ENCODE peak calls at places on chromosome 1, in ten cellular contexts. W is bronchial epithelial cell, O is A673, C is fibroblast of lung, T is brain microvascular endothelial cell, Y is body of pancreas, X is adrenal gland, M is cardiac muscle cell, I is AG04449, P is epithelial cell of esophagus. S is an unnamed sample.

GRCh38 chr1:62450301-62450700 is 13.5 kb downstream of the USP1 start:
- DNase-seq in W (no peak), O (no peak), C (no peak), T (no peak), Y (no peak), X (no peak), M (no peak), I (no peak), P (no peak), S (no peak)

GRCh38 chr1:36966242-36966641 is 68.1 kb downstream of the GRIK3 start:
- DNase-seq in W (no peak), O (no peak), C (no peak), T (peak), Y (no peak), X (no peak), M (peak), I (no peak), P (peak), S (no peak)

GRCh38 chr1:99599678-99600175 is 46.2 kb upstream of the PALMD start:
- DNase-seq in W (peak), O (no peak), C (peak), T (peak), Y (no peak), X (peak), M (no peak), I (peak), P (peak), S (peak)

GRCh38 chr1:43912607-43913006 is 21.0 kb upstream of the ARTN start:
- DNase-seq in W (peak), O (no peak), C (peak), T (no peak), Y (no peak), X (no peak), M (peak), I (peak), P (peak), S (no peak)

GRCh38 chr1:28126778-28127430 is 38.5 kb upstream of the EYA3 start:
- DNase-seq in W (no peak), O (no peak), C (no peak), T (no peak), Y (no peak), X (no peak), M (no peak), I (no peak), P (no peak), S (no peak)

GRCh38 chr1:47646676-47647075 is 208.8 kb downstream of the FOXD2 start:
- DNase-seq in W (peak), O (no peak), C (no peak), T (no peak), Y (no peak), X (no peak), M (no peak), I (no peak), P (peak), S (no peak)

GRCh38 chr1:216111842-216112241 is 311.4 kb downstream of the USH2A start:
- DNase-seq in W (no peak), O (no peak), C (no peak), T (no peak), Y (no peak), X (no peak), M (no peak), I (no peak), P (no peak), S (no peak)

GRCh38 chr1:112402682-112403643 is 6.9 kb downstream of the CTTNBP2NL start:
- DNase-seq in W (no peak), O (no peak), C (peak), T (no peak), Y (no peak), X (no peak), M (no peak), I (peak), P (no peak), S (no peak)

GRCh38 chr1:15916417-15916816 is 59.5 kb downstream of the ZBTB17 start:
- DNase-seq in W (peak), O (no peak), C (peak), T (peak), Y (no peak), X (no peak), M (no peak), I (no peak), P (peak), S (no peak)

GRCh38 chr1:92299477-92300125 is 742 bp downstream of the RPAP2 start:
- DNase-seq in W (peak), O (peak), C (no peak), T (no peak), Y (no peak), X (no peak), M (no peak), I (no peak), P (peak), S (no peak)

GRCh38 chr1:154859786-154860153 is 10.3 kb downstream of the KCNN3 start:
- DNase-seq in W (no peak), O (no peak), C (no peak), T (no peak), Y (no peak), X (no peak), M (no peak), I (no peak), P (peak), S (no peak)

GRCh38 chr1:154857441-154858215 is 12.5 kb downstream of the KCNN3 start:
- DNase-seq in W (no peak), O (no peak), C (no peak), T (no peak), Y (no peak), X (no peak), M (no peak), I (no peak), P (no peak), S (peak)

GRCh38 chr1:154859151-154859785 is 10.8 kb downstream of the KCNN3 start:
- DNase-seq in W (no peak), O (no peak), C (no peak), T (no peak), Y (no peak), X (no peak), M (no peak), I (no peak), P (no peak), S (no peak)

GRCh38 chr1:154861607-154862094 is 8.4 kb downstream of the KCNN3 start:
- DNase-seq in W (no peak), O (no peak), C (peak), T (peak), Y (no peak), X (no peak), M (no peak), I (no peak), P (no peak), S (no peak)

GRCh38 chr1:154860154-154860870 is 9.8 kb downstream of the KCNN3 start:
- DNase-seq in W (no peak), O (no peak), C (no peak), T (no peak), Y (no peak), X (no peak), M (peak), I (no peak), P (no peak), S (no peak)
- H3K4me3 ChIP-seq in W (no peak), O (no peak), C (no peak), T (no peak), Y (no peak), X (no peak), M (no peak), I (no peak), P (no peak), S (no peak)

GRCh38 chr1:183739082-183739481 is 65.8 kb upstream of the RGL1 start:
- DNase-seq in W (no peak), O (no peak), C (no peak), T (no peak), Y (no peak), X (no peak), M (no peak), I (no peak), P (peak), S (no peak)
- TF ChIP-seq CTCF in W (no peak), O (no peak), C (no peak), T (no peak), Y (no peak), X (no peak), M (no peak), I (no peak), P (no peak), S (no peak)

GRCh38 chr1:5996641-5997270 is 4.5 kb upstream of the NPHP4 start:
- DNase-seq in W (no peak), O (no peak), C (no peak), T (no peak), Y (no peak), X (no peak), M (no peak), I (no peak), P (no peak), S (peak)

GRCh38 chr1:5992814-5993552 is 758 bp upstream of the NPHP4 start:
- DNase-seq in W (no peak), O (peak), C (no peak), T (no peak), Y (no peak), X (no peak), M (no peak), I (no peak), P (peak), S (peak)

GRCh38 chr1:5993553-5994510 is 1.6 kb upstream of the NPHP4 start:
- DNase-seq in W (peak), O (no peak), C (no peak), T (no peak), Y (no peak), X (no peak), M (no peak), I (no peak), P (no peak), S (peak)

GRCh38 chr1:5995871-5996630 is 3.8 kb upstream of the NPHP4 start:
- DNase-seq in W (no peak), O (no peak), C (no peak), T (no peak), Y (no peak), X (no peak), M (no peak), I (no peak), P (no peak), S (peak)

GRCh38 chr1:5994713-5995621 is 2.7 kb upstream of the NPHP4 start:
- DNase-seq in W (no peak), O (no peak), C (no peak), T (no peak), Y (no peak), X (no peak), M (no peak), I (no peak), P (no peak), S (peak)
- H3K4me3 ChIP-seq in W (no peak), O (no peak), C (no peak), T (no peak), Y (no peak), X (no peak), M (no peak), I (no peak), P (no peak), S (no peak)

DNA sequence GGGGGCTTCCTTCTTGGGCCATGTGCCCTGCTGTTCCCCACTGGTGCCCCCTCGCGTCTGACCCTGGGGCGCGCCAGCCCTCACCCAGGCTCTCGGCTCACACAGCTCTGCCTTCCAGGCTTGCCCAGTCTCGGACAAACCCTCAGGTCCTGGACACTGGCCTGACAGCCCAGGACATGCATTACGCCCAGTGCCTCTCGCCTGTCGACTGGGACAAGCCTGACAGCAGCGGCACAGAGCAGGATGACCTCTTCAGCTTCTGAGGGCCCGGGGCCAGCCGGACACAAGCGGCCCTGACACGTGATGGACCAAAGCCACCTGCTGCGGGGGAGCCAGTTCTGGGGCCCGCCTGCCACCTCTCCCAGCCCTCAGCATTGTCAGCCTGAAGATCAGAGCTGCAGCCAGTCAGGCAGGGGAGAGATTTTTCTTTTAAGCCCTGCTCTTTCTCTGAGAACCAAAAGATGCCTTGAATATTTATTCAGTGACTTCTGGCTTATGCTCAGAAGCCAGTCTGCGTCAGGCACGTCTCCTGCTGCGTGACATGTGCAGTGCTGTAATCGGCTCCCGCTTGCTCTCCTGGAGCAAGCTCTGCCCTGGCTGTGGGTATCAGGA is 23.4 kb downstream of the LDLRAP1 start:
- DNase-seq in W (peak), O (no peak), C (peak), T (peak), Y (no peak), X (peak), M (peak), I (peak), P (peak), S (no peak)
- TF ChIP-seq CTCF in W (peak), O (no peak), C (peak), T (peak), Y (no peak), X (no peak), M (no peak), I (peak), P (no peak), S (no peak)

DNA sequence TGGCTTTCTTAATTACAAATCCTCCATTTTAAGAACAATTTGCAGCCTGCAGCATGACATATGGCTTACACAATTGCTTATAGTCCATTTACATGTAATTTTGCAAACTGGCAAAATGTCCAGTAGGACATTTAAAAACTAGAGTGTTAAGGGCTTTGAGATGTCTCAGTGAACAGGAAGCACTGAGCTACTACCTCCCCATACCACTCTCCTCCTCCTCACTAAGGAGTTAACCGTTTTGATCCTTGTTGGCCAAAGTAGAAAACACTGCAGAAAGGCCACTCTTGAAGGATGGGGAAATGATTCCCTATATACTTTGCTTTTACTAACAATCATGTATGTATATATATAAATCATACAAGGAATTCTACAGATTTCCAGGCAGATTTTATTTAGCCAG is 386 bp downstream of the CTSK start:
- DNase-seq in W (no peak), O (no peak), C (no peak), T (no peak), Y (no peak), X (no peak), M (no peak), I (no peak), P (no peak), S (no peak)
- H3K4me3 ChIP-seq in W (no peak), O (no peak), C (peak), T (peak), Y (no peak), X (no peak), M (no peak), I (peak), P (no peak), S (no peak)

DNA sequence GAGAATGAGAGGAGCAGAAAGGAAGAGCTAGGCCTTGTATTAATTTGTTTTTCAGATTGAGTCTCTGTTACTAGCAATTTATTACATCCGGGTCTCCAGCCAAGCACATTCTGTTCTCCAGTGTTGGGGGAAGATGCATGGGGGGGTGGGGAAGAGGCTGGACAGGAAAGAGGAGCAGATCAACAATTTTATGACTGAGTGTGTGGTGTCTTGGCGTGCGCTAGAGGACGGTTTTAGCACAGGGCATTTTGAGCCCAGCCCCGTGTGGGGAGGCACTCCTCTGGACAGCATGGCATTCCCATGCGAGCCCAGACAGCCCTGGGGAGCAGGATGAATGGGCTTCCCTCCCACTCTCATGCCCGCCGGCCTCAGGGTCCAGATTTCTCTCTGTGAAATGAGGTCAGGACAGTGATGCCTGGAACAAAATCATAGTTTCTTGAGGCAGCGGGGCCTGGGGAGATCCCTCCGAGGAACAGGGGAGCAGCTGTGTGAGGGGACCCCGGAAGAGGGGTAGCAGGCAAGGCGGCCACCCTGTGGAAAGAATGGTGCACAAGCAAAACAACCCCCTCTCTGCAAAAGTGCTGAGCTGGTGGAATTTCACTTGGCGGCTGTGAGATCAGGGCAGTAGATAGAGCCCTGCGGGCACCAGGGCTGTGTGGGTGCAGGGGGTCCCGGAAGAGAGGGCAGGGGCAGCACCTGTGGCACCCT is 16.3 kb downstream of the SOX13 start:
- DNase-seq in W (peak), O (no peak), C (no peak), T (no peak), Y (peak), X (peak), M (no peak), I (no peak), P (peak), S (peak)
- TF ChIP-seq CTCF in W (no peak), O (no peak), C (no peak), T (peak), Y (no peak), X (no peak), M (no peak), I (no peak), P (no peak), S (no peak)

GRCh38 chr1:180218806-180219765 is 11.0 kb upstream of the LHX4 start:
- DNase-seq in W (no peak), O (no peak), C (no peak), T (no peak), Y (no peak), X (no peak), M (no peak), I (no peak), P (no peak), S (no peak)

GRCh38 chr1:180215856-180216625 is 14.0 kb upstream of the LHX4 start:
- DNase-seq in W (no peak), O (no peak), C (peak), T (no peak), Y (no peak), X (no peak), M (no peak), I (no peak), P (no peak), S (no peak)

GRCh38 chr1:180217021-180217420 is 13.0 kb upstream of the LHX4 start:
- DNase-seq in W (no peak), O (no peak), C (no peak), T (no peak), Y (no peak), X (no peak), M (no peak), I (no peak), P (no peak), S (no peak)

GRCh38 chr1:180221461-180221860 is 8.6 kb upstream of the LHX4 start:
- DNase-seq in W (no peak), O (no peak), C (peak), T (no peak), Y (no peak), X (no peak), M (no peak), I (no peak), P (no peak), S (no peak)

GRCh38 chr1:180219776-180220175 is 10.3 kb upstream of the LHX4 start:
- DNase-seq in W (no peak), O (no peak), C (no peak), T (no peak), Y (no peak), X (no peak), M (no peak), I (no peak), P (no peak), S (no peak)
- H3K4me3 ChIP-seq in W (no peak), O (no peak), C (no peak), T (no peak), Y (no peak), X (no peak), M (no peak), I (no peak), P (no peak), S (no peak)

GRCh38 chr1:11720033-11720376 is 15.9 kb upstream of the AGTRAP start:
- DNase-seq in W (no peak), O (no peak), C (no peak), T (no peak), Y (no peak), X (no peak), M (no peak), I (no peak), P (no peak), S (no peak)
- TF ChIP-seq CTCF in W (no peak), O (no peak), C (no peak), T (no peak), Y (no peak), X (no peak), M (no peak), I (no peak), P (no peak), S (no peak)

DNA sequence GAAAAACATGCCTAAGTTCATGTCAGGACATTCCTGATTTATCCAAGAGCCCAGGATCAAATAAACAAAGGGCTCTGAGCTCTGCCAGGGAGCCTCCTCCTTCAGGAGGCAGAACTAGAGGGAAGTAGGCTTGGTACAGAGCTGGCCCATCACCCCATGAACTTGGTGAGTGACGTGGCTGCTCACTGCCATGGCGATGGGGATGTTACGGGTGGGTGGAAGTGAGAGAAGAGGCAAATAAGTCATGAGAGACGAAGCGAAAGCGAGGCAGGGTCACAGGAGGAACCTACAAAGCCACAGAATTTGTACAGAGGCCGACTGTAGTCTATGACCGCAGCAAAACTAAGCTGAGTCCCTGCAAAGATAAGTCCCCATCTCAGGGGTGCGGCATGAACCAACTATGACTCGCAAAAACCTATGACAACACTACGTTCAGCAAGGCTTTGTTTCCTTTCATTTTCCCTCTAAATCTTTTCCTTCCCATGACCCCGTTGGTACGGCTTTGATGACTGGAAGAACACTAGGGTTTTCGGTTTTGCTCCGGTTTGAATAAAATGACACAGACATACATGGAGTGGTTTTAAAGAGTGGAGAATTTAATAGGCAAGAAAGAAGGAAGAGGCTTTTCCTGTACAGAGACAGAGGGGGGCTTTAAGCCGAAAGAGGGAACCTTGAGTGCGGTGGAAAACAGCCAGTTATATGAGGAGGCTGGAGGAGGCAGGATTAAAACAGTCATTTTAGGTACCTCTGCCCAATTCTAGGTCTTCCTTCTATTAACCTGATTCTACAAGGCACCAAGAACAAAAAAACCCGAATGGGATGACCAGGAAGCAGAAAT is 74.1 kb downstream of the CD46 start:
- DNase-seq in W (peak), O (no peak), C (peak), T (peak), Y (peak), X (peak), M (no peak), I (no peak), P (peak), S (peak)
- H3K4me3 ChIP-seq in W (no peak), O (no peak), C (peak), T (peak), Y (no peak), X (no peak), M (no peak), I (no peak), P (no peak), S (peak)

DNA sequence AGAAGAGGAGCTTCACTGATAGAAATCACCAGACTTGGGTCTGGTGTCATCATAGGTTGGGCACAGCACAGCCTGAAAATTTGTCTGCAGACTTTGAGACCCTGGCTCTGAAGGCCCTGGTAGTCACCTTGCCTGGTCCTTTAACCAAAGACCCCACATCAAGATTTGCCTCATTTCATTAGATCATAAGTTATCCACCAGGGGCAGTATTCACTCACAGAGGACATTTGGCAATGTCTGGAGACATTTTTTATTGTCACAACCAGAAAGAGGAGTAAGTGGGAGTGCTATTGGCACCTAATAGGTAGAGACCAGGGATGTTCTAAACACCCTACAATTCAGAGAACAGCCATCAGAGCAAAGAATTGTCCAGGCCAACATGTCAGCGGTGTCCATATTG is 22.1 kb upstream of the PAX7 start:
- DNase-seq in W (no peak), O (no peak), C (no peak), T (no peak), Y (no peak), X (no peak), M (no peak), I (no peak), P (no peak), S (no peak)
- TF ChIP-seq CTCF in W (no peak), O (peak), C (no peak), T (no peak), Y (no peak), X (no peak), M (no peak), I (no peak), P (peak), S (no peak)